ENCODE peak calls at places on chromosomes 12 and 14, in six cellular contexts. A is breast epithelium, I is ovary, H is neuronal stem cell, Z is esophagus muscularis mucosa, B is mammary epithelial cell. K is an unnamed sample.

GRCh38 chr14:74737753-74738325 is 24.9 kb downstream of the FCF1 start:
- DNase-seq in I (no peak), Z (no peak), A (no peak), B (no peak), H (no peak), K (no peak)

GRCh38 chr12:11854011-11854499 is 204.6 kb downstream of the ETV6 start:
- DNase-seq in B (no peak), I (no peak), Z (no peak), A (no peak), H (no peak), K (no peak)

GRCh38 chr12:14317362-14318146 is 47.9 kb upstream of the ATF7IP start:
- DNase-seq in A (no peak), H (no peak), Z (no peak), B (peak; percentile 62), I (no peak), K (no peak)

GRCh38 chr12:18861287-18861858 is 123.5 kb downstream of the CAPZA3 start:
- DNase-seq in H (no peak), Z (no peak), A (no peak), I (no peak), B (peak; percentile 26), K (no peak)

GRCh38 chr14:24362241-24362960 is 5.6 kb upstream of the NFATC4 start:
- DNase-seq in B (no peak), I (no peak), A (no peak), Z (no peak), H (no peak), K (peak; percentile 21)

GRCh38 chr14:76311410-76311758 is 64.6 kb upstream of the ESRRB start:
- DNase-seq in H (no peak), I (no peak), B (no peak), Z (no peak), A (no peak), K (peak; percentile 40)

GRCh38 chr12:54379401-54380201 is 4.9 kb downstream of the ZNF385A start:
- DNase-seq in I (peak; percentile 95), H (peak; percentile 88), B (peak; percentile 67), Z (peak; percentile 96), A (peak; percentile 93), K (peak; percentile 92)

GRCh38 chr12:51943346-51943745 is 8.2 kb upstream of the ACVR1B start:
- DNase-seq in A (no peak), B (no peak), I (no peak), Z (no peak), H (no peak), K (peak; percentile 38)

GRCh38 chr12:12461281-12461922 is 101.3 kb downstream of the DUSP16 start:
- DNase-seq in B (no peak), A (no peak), Z (no peak), H (no peak), I (no peak), K (no peak)

GRCh38 chr12:15778126-15778525 is 11.1 kb downstream of the EPS8 start:
- DNase-seq in H (no peak), B (peak; percentile 59), I (no peak), A (no peak), Z (no peak), K (no peak)

GRCh38 chr12:132491349-132491663 is 1.4 kb downstream of the FBRSL1 start:
- DNase-seq in A (no peak), I (peak; percentile 17), B (no peak), H (no peak), Z (no peak), K (no peak)

GRCh38 chr14:23308721-23309445 is 2.2 kb downstream of the BCL2L2 start:
- DNase-seq in B (no peak), H (no peak), A (no peak), Z (no peak), I (peak; percentile 27), K (no peak)

GRCh38 chr12:65389436-65389835 is 111.0 kb downstream of the MSRB3 start:
- DNase-seq in Z (no peak), A (no peak), B (no peak), H (no peak), I (no peak), K (no peak)

GRCh38 chr14:77979666-77980351 is 179.9 kb downstream of the ADCK1 start:
- DNase-seq in H (no peak), Z (no peak), A (no peak), I (no peak), B (no peak), K (no peak)

GRCh38 chr14:99519347-99519881 is 38.2 kb downstream of the CCNK start:
- DNase-seq in A (no peak), Z (no peak), I (peak; percentile 16), H (no peak), B (no peak), K (no peak)

GRCh38 chr14:99821519-99822165 is 28.4 kb downstream of the EML1 start:
- DNase-seq in H (no peak), Z (no peak), I (no peak), B (peak; percentile 80), A (no peak), K (no peak)

GRCh38 chr12:26658991-26659390 is 174.0 kb downstream of the ITPR2 start:
- DNase-seq in B (no peak), H (no peak), Z (no peak), I (no peak), A (no peak), K (no peak)

GRCh38 chr14:50943261-50943942 is 881 bp downstream of the PYGL start:
- DNase-seq in I (peak; percentile 66), B (no peak), Z (no peak), A (no peak), H (peak; percentile 63), K (peak; percentile 76)

GRCh38 chr12:98369601-98370000 is 145.8 kb upstream of the TMPO start:
- DNase-seq in I (no peak), B (peak; percentile 14), Z (no peak), A (no peak), H (no peak), K (no peak)

GRCh38 chr12:57534991-57535543 is 11.9 kb downstream of the DCTN2 start:
- DNase-seq in A (no peak), Z (no peak), H (no peak), B (no peak), I (no peak), K (no peak)

GRCh38 chr12:14482361-14482760 is 85.3 kb downstream of the PLBD1 start:
- DNase-seq in I (no peak), A (no peak), H (no peak), B (no peak), Z (no peak), K (no peak)

GRCh38 chr12:132402831-132403416 is 73.5 kb upstream of the GALNT9 start:
- DNase-seq in A (no peak), Z (no peak), H (no peak), I (no peak), B (no peak), K (no peak)

GRCh38 chr12:56326533-56326932 is 7.3 kb downstream of the PAN2 start:
- DNase-seq in Z (no peak), B (no peak), H (no peak), A (no peak), I (peak; percentile 49), K (no peak)

GRCh38 chr14:91964724-91965123 is 17.2 kb upstream of the FBLN5 start:
- DNase-seq in I (no peak), A (no peak), Z (no peak), B (no peak), H (no peak), K (no peak)

GRCh38 chr14:36663404-36664321 is 2.0 kb downstream of the PAX9 start:
- DNase-seq in I (no peak), A (no peak), H (no peak), B (no peak), Z (no peak), K (no peak)

GRCh38 chr12:56670836-56671235 is 17.2 kb downstream of the PTGES3 start:
- DNase-seq in A (no peak), I (no peak), H (no peak), Z (no peak), B (no peak), K (no peak)

GRCh38 chr12:79407671-79408622 is 282.8 kb downstream of the PAWR start:
- DNase-seq in B (peak; percentile 81), A (no peak), I (peak; percentile 54), Z (no peak), H (peak; percentile 41), K (no peak)

GRCh38 chr12:96335270-96335669 is 65.0 kb downstream of the CDK17 start:
- DNase-seq in B (no peak), Z (no peak), I (no peak), A (no peak), H (no peak), K (no peak)

GRCh38 chr12:113932411-113933196 is 33.5 kb downstream of the RBM19 start:
- DNase-seq in B (no peak), H (no peak), I (peak; percentile 75), A (no peak), Z (no peak), K (no peak)

GRCh38 chr12:77204055-77204454 is 138.7 kb upstream of the E2F7 start:
- DNase-seq in I (no peak), Z (no peak), B (no peak), A (no peak), H (no peak), K (no peak)

GRCh38 chr12:124036117-124037109 is 63.4 kb downstream of the ZNF664 start:
- DNase-seq in I (peak; percentile 70), B (no peak), Z (no peak), H (peak; percentile 36), A (no peak), K (no peak)

GRCh38 chr12:2382391-2383155 is 329.8 kb downstream of the CACNA1C start:
- DNase-seq in I (no peak), H (no peak), B (no peak), Z (no peak), A (no peak), K (no peak)

GRCh38 chr14:103019827-103020226 is 37.5 kb downstream of the CDC42BPB start:
- DNase-seq in A (peak; percentile 42), I (no peak), B (no peak), Z (no peak), H (no peak), K (no peak)

GRCh38 chr14:21069388-21070082 is 569 bp upstream of the ARHGEF40 start:
- DNase-seq in I (peak; percentile 62), Z (no peak), H (peak; percentile 69), B (no peak), A (no peak), K (no peak)
- H3K27ac ChIP-seq in I (peak overlapping the region; percentile 95), Z (peak overlapping the region; percentile 90), H (peak overlapping the region; percentile 94), B (no peak overlapping the region), A (peak overlapping the region; percentile 92), K (peak overlapping the region; percentile 97)

DNA sequence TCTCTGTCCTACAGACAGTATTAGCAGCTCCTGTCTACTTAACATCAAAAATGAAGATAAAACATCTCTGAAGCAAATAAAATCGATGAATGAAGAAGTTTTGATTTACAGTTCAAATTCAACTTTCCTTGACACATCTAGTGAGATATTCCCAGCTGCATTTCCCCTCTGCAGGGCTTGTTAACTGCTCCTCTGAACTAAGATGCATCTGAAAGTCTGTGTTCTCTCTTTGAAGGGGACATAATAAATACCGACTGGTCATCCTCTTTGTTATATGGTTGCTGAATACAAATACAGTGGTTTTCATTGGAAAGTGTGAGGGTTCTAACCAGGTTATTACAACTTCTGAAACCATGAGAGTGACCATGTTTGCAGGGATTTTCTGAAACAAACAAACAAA is 266.4 kb upstream of the SLC16A7 start:
- DNase-seq in B (no peak), A (no peak), H (no peak), I (no peak), Z (no peak), K (no peak)
- H3K4me3 ChIP-seq in B (no peak overlapping the region), A (no peak overlapping the region), H (no peak overlapping the region), I (no peak overlapping the region), Z (no peak overlapping the region), K (no peak overlapping the region)

GRCh38 chr14:68939424-68939892 is 39.6 kb downstream of the ACTN1 start:
- DNase-seq in B (no peak), H (no peak), Z (no peak), A (no peak), I (no peak), K (no peak)
- H3K27ac ChIP-seq in B (peak overlapping the region; percentile 64), H (no peak overlapping the region), Z (peak overlapping the region; percentile 97), A (peak overlapping the region; percentile 94), I (peak overlapping the region; percentile 18), K (peak overlapping the region; percentile 92)

GRCh38 chr14:61461808-61462275 is 140.5 kb downstream of the PRKCH start:
- DNase-seq in A (no peak), H (peak; percentile 65), B (peak; percentile 63), Z (peak; percentile 91), I (no peak), K (peak; percentile 65)
- H3K4me3 ChIP-seq in A (no peak overlapping the region), H (no peak overlapping the region), B (no peak overlapping the region), Z (no peak overlapping the region), I (no peak overlapping the region), K (no peak overlapping the region)

K was measured in coronary artery.